ENCODE peak calls at places on chromosomes 12 and 14, in seven cellular contexts. W is AG09309; P is fibroblast of the conjunctiva; Q is OCI-LY7; C is activated CD4-positive, alpha-beta T cell treated with anti-CD3 and anti-CD28 coated beads, Interleukin-2, amount 10 ng/mL, durations not matched to agents 7 days and 5 days; I is pancreas; F is upper lobe of right lung. M is an unnamed sample.

GRCh38 chr12:45553204-45553603 is 176.3 kb upstream of the ARID2 start:
- DNase-seq in P (no peak), C (no peak), I (no peak), Q (no peak), F (no peak), W (no peak), M (no peak)

GRCh38 chr12:127677537-127678131 is 589.3 kb upstream of the TMEM132C start:
- DNase-seq in Q (peak), I (peak), C (peak), P (peak), W (peak), F (no peak), M (peak)

GRCh38 chr12:90085491-90086274 is 377.0 kb upstream of the ATP2B1 start:
- DNase-seq in I (no peak), Q (no peak), C (no peak), W (no peak), F (no peak), P (no peak), M (no peak)

GRCh38 chr12:67943295-67943892 is 45.9 kb upstream of the IFNG-AS1 start:
- DNase-seq in F (no peak), P (peak), I (peak), Q (peak), W (peak), C (peak), M (peak)

GRCh38 chr14:76729953-76730505 is 31.2 kb upstream of the VASH1 start:
- DNase-seq in P (no peak), F (no peak), Q (no peak), C (no peak), I (no peak), W (no peak), M (no peak)

GRCh38 chr12:42583017-42583416 is 6.5 kb downstream of the PRICKLE1 start:
- DNase-seq in W (no peak), C (no peak), F (no peak), Q (no peak), I (no peak), P (no peak), M (no peak)

GRCh38 chr14:89013098-89013504 is 188.7 kb downstream of the TTC8 start:
- DNase-seq in I (peak), W (no peak), Q (peak), F (peak), C (no peak), P (no peak), M (no peak)

GRCh38 chr12:47935196-47935595 is 28.2 kb upstream of the TMEM106C start:
- DNase-seq in C (no peak), W (peak), I (no peak), Q (no peak), P (peak), F (no peak), M (no peak)

GRCh38 chr12:77161944-77162343 is 96.6 kb upstream of the E2F7 start:
- DNase-seq in Q (no peak), P (no peak), W (no peak), I (no peak), C (no peak), F (no peak), M (no peak)

GRCh38 chr12:18750087-18750486 is 12.2 kb downstream of the CAPZA3 start:
- DNase-seq in Q (no peak), I (no peak), C (no peak), F (no peak), P (peak), W (peak), M (no peak)

GRCh38 chr14:60095781-60096450 is 4.2 kb downstream of the PCNX4 start:
- DNase-seq in F (no peak), I (no peak), Q (peak), C (no peak), P (no peak), W (no peak), M (no peak)

GRCh38 chr14:33686856-33687255 is 264.0 kb downstream of the EGLN3 start:
- DNase-seq in C (no peak), W (no peak), I (no peak), F (no peak), P (no peak), Q (no peak), M (no peak)

M was measured in activated naive CD4-positive, alpha-beta T cell treated with anti-CD3 and anti-CD28 coated beads, Interleukin-2, amount 50 U/mL, for 16 hours.